ENCODE peak calls at places on chromosomes 11 and 22, in five cellular contexts. F is heart right ventricle; E is A549; K is psoas muscle; T is naive thymus-derived CD4-positive, alpha-beta T cell. P is an unnamed sample.

GRCh38 chr22:37373451-37373850 is 53.8 kb downstream of the ELFN2 start:
- DNase-seq in F (no peak), T (no peak), E (no peak), K (no peak), P (no peak)

GRCh38 chr11:124738713-124739478 is 846 bp upstream of the NRGN start:
- DNase-seq in E (no peak), K (no peak), F (no peak), T (no peak), P (no peak)

GRCh38 chr22:39280250-39280649 is 35.5 kb upstream of the PDGFB start:
- DNase-seq in K (no peak), T (no peak), F (no peak), E (no peak), P (no peak)

GRCh38 chr11:116471608-116472007 is 301.2 kb downstream of the BUD13 start:
- DNase-seq in E (no peak), T (no peak), F (no peak), K (no peak), P (no peak)

GRCh38 chr11:95768521-95768920 is 21.1 kb downstream of the FAM76B start:
- DNase-seq in F (no peak), K (no peak), E (no peak), T (no peak), P (no peak)

GRCh38 chr22:11360632-11361031 is 4167.4 kb upstream of the OR11H1 start:
- DNase-seq in K (no peak), F (no peak), E (no peak), T (no peak), P (no peak)

GRCh38 chr11:98701541-98701940 is 319.2 kb upstream of the CNTN5 start:
- DNase-seq in E (no peak), T (no peak), F (no peak), K (no peak), P (no peak)

GRCh38 chr11:65404210-65404609 is 17.8 kb downstream of the FRMD8 start:
- DNase-seq in E (no peak), T (no peak), F (no peak), K (no peak), P (no peak)

GRCh38 chr11:68564261-68564660 is 103.7 kb downstream of the PPP6R3 start:
- DNase-seq in F (no peak), K (no peak), T (no peak), E (no peak), P (no peak)

GRCh38 chr22:19867617-19868016 is 12.9 kb upstream of the GNB1L start:
- DNase-seq in K (peak; percentile 20), T (no peak), F (no peak), E (no peak), P (no peak)

GRCh38 chr22:22948651-22949611 is 61.3 kb downstream of the IGLL5 start:
- DNase-seq in T (no peak), F (no peak), K (no peak), E (no peak), P (no peak)

GRCh38 chr11:118438314-118438931 is 2.1 kb downstream of the KMT2A start:
- DNase-seq in E (peak; percentile 31), T (peak; percentile 78), F (peak; percentile 17), K (no peak), P (peak; percentile 46)

GRCh38 chr11:131796541-131796940 is 426.1 kb downstream of the NTM start:
- DNase-seq in E (no peak), K (no peak), F (no peak), T (no peak), P (no peak)

GRCh38 chr22:17237031-17237668 is 17.9 kb upstream of the ADA2 start:
- DNase-seq in E (no peak), F (no peak), K (no peak), T (peak; percentile 37), P (no peak)

GRCh38 chr11:110912437-110912836 is 200.2 kb upstream of the ARHGAP20 start:
- DNase-seq in E (no peak), F (no peak), K (no peak), T (no peak), P (no peak)

GRCh38 chr11:57762235-57762866 is 749 bp downstream of the CTNND1 start:
- DNase-seq in K (no peak), E (peak; percentile 31), F (no peak), T (no peak), P (no peak)

GRCh38 chr11:214083-214482 is 6.6 kb downstream of the RIC8A start:
- DNase-seq in K (peak; percentile 43), F (no peak), T (peak; percentile 7), E (no peak), P (no peak)

GRCh38 chr11:44065161-44065571 is 904 bp upstream of the ACCS start:
- DNase-seq in E (no peak), F (no peak), T (no peak), K (no peak), P (no peak)

GRCh38 chr11:95443386-95443785 is 212.4 kb upstream of the SESN3 start:
- DNase-seq in F (no peak), K (no peak), E (no peak), T (no peak), P (no peak)

GRCh38 chr11:13891911-13892310 is 70.6 kb upstream of the SPON1 start:
- DNase-seq in F (no peak), K (no peak), T (no peak), E (no peak), P (no peak)

GRCh38 chr22:23537421-23537820 is 42.7 kb downstream of the IGLL1 start:
- DNase-seq in E (no peak), K (peak; percentile 27), F (no peak), T (no peak), P (no peak)

GRCh38 chr11:8988329-8989234 is 15.2 kb downstream of the NRIP3 start:
- DNase-seq in K (no peak), T (no peak), E (no peak), F (no peak), P (no peak)

GRCh38 chr22:20254975-20255946 is 12.9 kb downstream of the RTN4R start:
- DNase-seq in T (no peak), E (no peak), F (no peak), K (no peak), P (no peak)

GRCh38 chr11:64653388-64653973 is 62.5 kb downstream of the SLC22A12 start:
- DNase-seq in K (no peak), T (no peak), F (no peak), E (no peak), P (no peak)

GRCh38 chr11:77031599-77031998 is 2.6 kb upstream of the B3GNT6 start:
- DNase-seq in T (no peak), E (no peak), K (no peak), F (no peak), P (no peak)

GRCh38 chr22:46545041-46545796 is 7.8 kb upstream of the CELSR1 start:
- DNase-seq in E (no peak), T (no peak), K (peak; percentile 40), F (no peak), P (no peak)

GRCh38 chr11:120482149-120482548 is 29.4 kb upstream of the GRIK4 start:
- DNase-seq in K (no peak), T (no peak), F (no peak), E (no peak), P (no peak)

GRCh38 chr11:124724854-124725718 is 14.7 kb upstream of the NRGN start:
- DNase-seq in K (no peak), T (no peak), E (no peak), F (peak; percentile 33), P (no peak)

GRCh38 chr11:118012083-118012669 is 26.0 kb downstream of the IL10RA start:
- DNase-seq in T (no peak), E (no peak), F (no peak), K (peak; percentile 56), P (no peak)

GRCh38 chr22:37818397-37819099 is 4.6 kb upstream of the GALR3 start:
- DNase-seq in E (no peak), K (peak; percentile 77), T (peak; percentile 61), F (peak; percentile 70), P (peak; percentile 51)

GRCh38 chr11:114284021-114284420 is 12.2 kb upstream of the NNMT start:
- DNase-seq in T (no peak), K (no peak), F (no peak), E (no peak), P (no peak)

GRCh38 chr22:28985581-28986290 is 75.9 kb downstream of the C22orf31 start:
- DNase-seq in K (no peak), F (no peak), T (no peak), E (no peak), P (no peak)

GRCh38 chr22:38724926-38725571 is 19.3 kb downstream of the GTPBP1 start:
- DNase-seq in T (peak; percentile 37), E (peak; percentile 57), F (no peak), K (peak; percentile 23), P (no peak)

GRCh38 chr22:29524440-29525191 is 28.9 kb downstream of the THOC5 start:
- DNase-seq in K (no peak), F (no peak), E (peak; percentile 28), T (peak; percentile 11), P (no peak)

DNA sequence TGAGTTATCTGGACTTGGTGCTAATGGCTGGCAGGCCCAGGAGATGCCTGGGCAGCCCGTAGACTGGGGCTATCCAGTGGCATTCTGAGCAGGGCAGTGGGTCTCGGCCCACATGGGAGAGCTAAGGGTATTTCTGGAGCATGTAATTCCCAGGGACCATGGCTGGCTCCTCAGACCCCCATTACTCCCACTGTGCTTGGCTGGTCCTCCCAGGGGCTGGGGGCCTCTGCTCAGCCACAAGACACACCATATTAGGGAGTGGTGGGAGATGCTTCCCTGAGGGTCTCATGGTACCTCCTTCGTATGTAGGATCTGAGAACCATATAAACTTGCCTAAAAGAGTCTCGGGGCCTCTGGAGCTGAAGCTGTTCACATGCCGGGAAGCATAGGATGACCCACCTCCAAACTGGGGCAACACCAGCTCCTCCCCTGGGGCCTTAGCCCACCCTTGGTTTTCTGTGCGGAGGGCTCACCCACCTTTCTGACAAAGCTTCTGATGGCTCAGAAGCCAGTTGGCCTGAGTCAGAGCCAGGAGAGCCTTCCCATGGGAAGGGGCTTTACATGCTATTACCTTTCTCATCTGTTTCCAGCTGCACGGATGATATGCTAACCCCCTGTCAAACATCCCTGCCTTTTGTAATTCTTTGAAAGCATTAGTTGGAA is 9.5 kb upstream of the FTH1 start:
- DNase-seq in T (no peak), K (no peak), F (no peak), E (no peak), P (no peak)
- H3K27ac ChIP-seq in T (no peak overlapping the region), K (no peak overlapping the region), F (no peak overlapping the region), E (peak overlapping the region; percentile 99), P (no peak overlapping the region)

GRCh38 chr11:12657336-12657735 is 16.9 kb upstream of the TEAD1 start:
- DNase-seq in K (no peak), T (no peak), E (no peak), F (no peak), P (no peak)
- H3K9me3 ChIP-seq in K (peaks cover 11% of the 10 kb centered on the region), T (no peaks in the 10 kb centered on the region), E (peaks cover 14% of the 10 kb centered on the region), F (peaks cover 39% of the 10 kb centered on the region), P (no peaks in the 10 kb centered on the region)

GRCh38 chr11:16184588-16184987 is 171.8 kb downstream of the SOX6 start:
- DNase-seq in K (no peak), E (peak; percentile 55), T (no peak), F (no peak), P (no peak)
- H3K27ac ChIP-seq in K (peak overlapping the region; percentile 83), E (peak overlapping the region; percentile 72), T (no peak overlapping the region), F (no peak overlapping the region), P (no peak overlapping the region)

GRCh38 chr11:37370817-37371216 is 772.8 kb upstream of the RAG2 start:
- DNase-seq in E (no peak), F (no peak), T (no peak), K (no peak), P (no peak)

GRCh38 chr11:37371346-37371970 is 773.4 kb upstream of the RAG2 start:
- DNase-seq in F (no peak), E (no peak), T (no peak), K (no peak), P (no peak)

GRCh38 chr11:37372667-37373066 is 774.6 kb upstream of the RAG2 start:
- DNase-seq in K (no peak), F (no peak), E (no peak), T (no peak), P (no peak)
- H3K9me3 ChIP-seq in K (no peaks in the 10 kb centered on the region), F (peaks cover 23% of the 10 kb centered on the region), E (peaks cover 3% of the 10 kb centered on the region), T (no peaks in the 10 kb centered on the region), P (no peaks in the 10 kb centered on the region)

GRCh38 chr11:19245351-19245750 is 4.6 kb upstream of the E2F8 start:
- DNase-seq in E (no peak), F (no peak), K (no peak), T (no peak), P (no peak)
- H3K27ac ChIP-seq in E (no peak overlapping the region), F (no peak overlapping the region), K (no peak overlapping the region), T (no peak overlapping the region), P (no peak overlapping the region)

P was measured in effector memory CD4-positive, alpha-beta T cell.